ENCODE peak calls at places on chromosomes 1 and 21, in six cellular contexts. One of them, this sample, is unnamed.

GRCh38 chr1:75265792-75266191 is 131.6 kb downstream of the LHX8 start:
- DNase-seq in HCT116: peak; percentile 46
- DNase-seq in esophagus squamous epithelium: no peak
- DNase-seq in suprapubic skin: no peak
- DNase-seq in adrenal gland: no peak
- DNase-seq in spleen: no peak
- DNase-seq in this sample: no peak

GRCh38 chr1:214552174-214552608 is 789 bp upstream of the PTPN14 start:
- DNase-seq in HCT116: peak; percentile 71
- DNase-seq in esophagus squamous epithelium: no peak
- DNase-seq in suprapubic skin: peak; percentile 82
- DNase-seq in adrenal gland: peak; percentile 84
- DNase-seq in spleen: no peak
- DNase-seq in this sample: peak; percentile 27

GRCh38 chr21:27776925-27777553 is 810.2 kb upstream of the ADAMTS5 start:
- DNase-seq in HCT116: no peak
- DNase-seq in esophagus squamous epithelium: no peak
- DNase-seq in suprapubic skin: no peak
- DNase-seq in adrenal gland: no peak
- DNase-seq in spleen: no peak
- DNase-seq in this sample: no peak

GRCh38 chr1:114080511-114081144 is 73.0 kb downstream of the SYT6 start:
- DNase-seq in HCT116: no peak
- DNase-seq in esophagus squamous epithelium: no peak
- DNase-seq in suprapubic skin: no peak
- DNase-seq in adrenal gland: no peak
- DNase-seq in spleen: no peak
- DNase-seq in this sample: no peak

GRCh38 chr1:15457484-15458027 is 1.0 kb downstream of the CELA2A start:
- DNase-seq in HCT116: no peak
- DNase-seq in esophagus squamous epithelium: no peak
- DNase-seq in suprapubic skin: no peak
- DNase-seq in adrenal gland: no peak
- DNase-seq in spleen: no peak
- DNase-seq in this sample: no peak

GRCh38 chr1:219041141-219041540 is 132.5 kb upstream of the LYPLAL1 start:
- DNase-seq in HCT116: no peak
- DNase-seq in esophagus squamous epithelium: no peak
- DNase-seq in suprapubic skin: no peak
- DNase-seq in adrenal gland: no peak
- DNase-seq in spleen: no peak
- DNase-seq in this sample: no peak

GRCh38 chr21:23695449-23695848 is 1911.8 kb downstream of the MRPL39 start:
- DNase-seq in HCT116: no peak
- DNase-seq in esophagus squamous epithelium: no peak
- DNase-seq in suprapubic skin: no peak
- DNase-seq in adrenal gland: no peak
- DNase-seq in spleen: no peak
- DNase-seq in this sample: no peak

GRCh38 chr1:78081980-78082860 is 36.5 kb downstream of the GIPC2 start:
- DNase-seq in HCT116: no peak
- DNase-seq in esophagus squamous epithelium: no peak
- DNase-seq in suprapubic skin: no peak
- DNase-seq in adrenal gland: peak; percentile 66
- DNase-seq in spleen: no peak
- DNase-seq in this sample: no peak

GRCh38 chr1:43269627-43270375 is at the start of gene TMEM125:
- DNase-seq in HCT116: no peak
- DNase-seq in esophagus squamous epithelium: no peak
- DNase-seq in suprapubic skin: peak; percentile 50
- DNase-seq in adrenal gland: no peak
- DNase-seq in spleen: peak; percentile 43
- DNase-seq in this sample: no peak

GRCh38 chr1:33220701-33221384 is 35.4 kb upstream of the ZNF362 start:
- DNase-seq in HCT116: peak; percentile 28
- DNase-seq in esophagus squamous epithelium: no peak
- DNase-seq in suprapubic skin: peak; percentile 71
- DNase-seq in adrenal gland: no peak
- DNase-seq in spleen: no peak
- DNase-seq in this sample: no peak

GRCh38 chr1:43239484-43239883 is 30.3 kb upstream of the TMEM125 start:
- DNase-seq in HCT116: no peak
- DNase-seq in esophagus squamous epithelium: no peak
- DNase-seq in suprapubic skin: no peak
- DNase-seq in adrenal gland: no peak
- DNase-seq in spleen: no peak
- DNase-seq in this sample: no peak

GRCh38 chr1:102715150-102715549 is 393.2 kb downstream of the COL11A1 start:
- DNase-seq in HCT116: no peak
- DNase-seq in esophagus squamous epithelium: no peak
- DNase-seq in suprapubic skin: no peak
- DNase-seq in adrenal gland: no peak
- DNase-seq in spleen: no peak
- DNase-seq in this sample: no peak

GRCh38 chr1:36871146-36871971 is 163.0 kb downstream of the GRIK3 start:
- DNase-seq in HCT116: no peak
- DNase-seq in esophagus squamous epithelium: no peak
- DNase-seq in suprapubic skin: peak; percentile 14
- DNase-seq in adrenal gland: no peak
- DNase-seq in spleen: peak; percentile 40
- DNase-seq in this sample: no peak

GRCh38 chr1:33982419-33982818 is 118.5 kb downstream of the HMGB4 start:
- DNase-seq in HCT116: no peak
- DNase-seq in esophagus squamous epithelium: no peak
- DNase-seq in suprapubic skin: no peak
- DNase-seq in adrenal gland: no peak
- DNase-seq in spleen: peak; percentile 28
- DNase-seq in this sample: no peak

GRCh38 chr1:161168906-161169305 is 2.7 kb downstream of the PPOX start:
- DNase-seq in HCT116: no peak
- DNase-seq in esophagus squamous epithelium: no peak
- DNase-seq in suprapubic skin: no peak
- DNase-seq in adrenal gland: no peak
- DNase-seq in spleen: peak; percentile 41
- DNase-seq in this sample: no peak

GRCh38 chr1:47995306-47996050 is 1.7 kb downstream of the TRABD2B start:
- DNase-seq in HCT116: no peak
- DNase-seq in esophagus squamous epithelium: no peak
- DNase-seq in suprapubic skin: no peak
- DNase-seq in adrenal gland: no peak
- DNase-seq in spleen: no peak
- DNase-seq in this sample: no peak

GRCh38 chr1:7705048-7705907 is 65.8 kb upstream of the VAMP3 start:
- DNase-seq in HCT116: no peak
- DNase-seq in esophagus squamous epithelium: no peak
- DNase-seq in suprapubic skin: no peak
- DNase-seq in adrenal gland: no peak
- DNase-seq in spleen: peak; percentile 87
- DNase-seq in this sample: no peak

GRCh38 chr1:231694465-231695077 is 68.0 kb downstream of the DISC1 start:
- DNase-seq in HCT116: no peak
- DNase-seq in esophagus squamous epithelium: no peak
- DNase-seq in suprapubic skin: no peak
- DNase-seq in adrenal gland: no peak
- DNase-seq in spleen: no peak
- DNase-seq in this sample: no peak

GRCh38 chr1:16094453-16095158 is 21.2 kb upstream of the FAM131C start:
- DNase-seq in HCT116: no peak
- DNase-seq in esophagus squamous epithelium: no peak
- DNase-seq in suprapubic skin: no peak
- DNase-seq in adrenal gland: no peak
- DNase-seq in spleen: no peak
- DNase-seq in this sample: no peak

GRCh38 chr1:116493484-116494350 is 77.1 kb downstream of the CD58 start:
- DNase-seq in HCT116: no peak
- DNase-seq in esophagus squamous epithelium: no peak
- DNase-seq in suprapubic skin: no peak
- DNase-seq in adrenal gland: no peak
- DNase-seq in spleen: no peak
- DNase-seq in this sample: no peak

GRCh38 chr1:15945832-15946448 is 30.0 kb downstream of the ZBTB17 start:
- DNase-seq in HCT116: no peak
- DNase-seq in esophagus squamous epithelium: no peak
- DNase-seq in suprapubic skin: peak; percentile 54
- DNase-seq in adrenal gland: peak; percentile 85
- DNase-seq in spleen: peak; percentile 65
- DNase-seq in this sample: no peak

GRCh38 chr1:19468397-19468956 is 16.9 kb downstream of the CAPZB start:
- DNase-seq in HCT116: no peak
- DNase-seq in esophagus squamous epithelium: no peak
- DNase-seq in suprapubic skin: no peak
- DNase-seq in adrenal gland: peak; percentile 46
- DNase-seq in spleen: peak; percentile 93
- DNase-seq in this sample: no peak
- H3K4me1 ChIP-seq in HCT116: peaks cover 22% of the 10 kb centered on the region
- H3K4me1 ChIP-seq in esophagus squamous epithelium: peaks cover 98% of the 10 kb centered on the region
- H3K4me1 ChIP-seq in suprapubic skin: peaks cover 82% of the 10 kb centered on the region
- H3K4me1 ChIP-seq in adrenal gland: peaks cover 80% of the 10 kb centered on the region
- H3K4me1 ChIP-seq in spleen: peaks cover 50% of the 10 kb centered on the region
- H3K4me1 ChIP-seq in this sample: peaks cover 43% of the 10 kb centered on the region

GRCh38 chr1:38502772-38503171 is 356.8 kb downstream of the RRAGC start:
- DNase-seq in HCT116: no peak
- DNase-seq in esophagus squamous epithelium: no peak
- DNase-seq in suprapubic skin: no peak
- DNase-seq in adrenal gland: no peak
- DNase-seq in spleen: no peak
- DNase-seq in this sample: no peak
- TF ChIP-seq CTCF in HCT116: no peak
- TF ChIP-seq CTCF in esophagus squamous epithelium: no peak
- TF ChIP-seq CTCF in suprapubic skin: no peak
- TF ChIP-seq CTCF in adrenal gland: no peak
- TF ChIP-seq CTCF in spleen: peak; percentile 18
- TF ChIP-seq CTCF in this sample: no peak

DNA sequence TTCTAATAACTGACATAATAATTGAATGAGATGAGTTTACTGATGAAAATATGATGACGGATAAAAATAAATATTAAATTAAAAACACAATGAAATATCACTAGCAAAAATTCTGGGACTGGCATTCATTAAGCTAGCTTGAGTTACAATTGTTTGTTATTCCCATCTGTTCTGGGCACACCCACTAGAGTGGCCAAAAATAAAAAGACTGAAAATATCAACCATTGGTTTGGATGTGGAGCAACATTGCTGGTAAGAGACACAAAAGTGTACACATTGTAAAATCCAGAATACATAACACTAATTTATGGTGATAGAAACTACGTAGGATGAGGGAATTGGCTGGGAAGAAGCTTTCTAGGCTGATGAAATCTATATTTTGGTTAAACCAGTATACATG is 9.6 kb upstream of the NEK7 start:
- DNase-seq in HCT116: no peak
- DNase-seq in esophagus squamous epithelium: no peak
- DNase-seq in suprapubic skin: no peak
- DNase-seq in adrenal gland: no peak
- DNase-seq in spleen: no peak
- DNase-seq in this sample: no peak
- H3K4me1 ChIP-seq in HCT116: no peaks in the 10 kb centered on the region
- H3K4me1 ChIP-seq in esophagus squamous epithelium: no peaks in the 10 kb centered on the region
- H3K4me1 ChIP-seq in suprapubic skin: no peaks in the 10 kb centered on the region
- H3K4me1 ChIP-seq in adrenal gland: no peaks in the 10 kb centered on the region
- H3K4me1 ChIP-seq in spleen: no peaks in the 10 kb centered on the region
- H3K4me1 ChIP-seq in this sample: no peaks in the 10 kb centered on the region

DNA sequence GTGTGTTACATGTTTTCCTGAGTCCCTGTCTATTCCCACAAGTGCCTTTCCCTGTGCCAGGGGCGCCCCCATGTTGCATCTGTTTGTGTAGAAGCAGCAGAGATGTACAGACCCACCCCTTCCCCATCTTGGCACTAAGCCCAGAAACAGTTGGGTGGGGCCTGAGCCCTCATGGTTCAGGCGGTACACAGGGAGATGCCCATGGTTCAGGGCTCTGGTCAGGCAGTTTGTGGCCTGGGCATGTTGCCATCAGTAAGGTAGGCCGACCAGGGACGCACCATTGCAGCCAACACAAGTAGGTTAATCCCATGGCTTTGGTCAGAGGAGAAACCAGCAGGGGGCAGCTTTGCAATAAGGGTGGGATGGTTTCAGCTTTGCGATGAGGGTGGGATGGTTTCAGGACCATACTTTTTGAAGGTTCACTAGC is 914 bp upstream of the ADGRB2 start:
- DNase-seq in HCT116: no peak
- DNase-seq in esophagus squamous epithelium: no peak
- DNase-seq in suprapubic skin: no peak
- DNase-seq in adrenal gland: no peak
- DNase-seq in spleen: no peak
- DNase-seq in this sample: no peak
- TF ChIP-seq CTCF in HCT116: peak; percentile 45
- TF ChIP-seq CTCF in esophagus squamous epithelium: no peak
- TF ChIP-seq CTCF in suprapubic skin: no peak
- TF ChIP-seq CTCF in adrenal gland: no peak
- TF ChIP-seq CTCF in spleen: peak; percentile 17
- TF ChIP-seq CTCF in this sample: no peak

DNA sequence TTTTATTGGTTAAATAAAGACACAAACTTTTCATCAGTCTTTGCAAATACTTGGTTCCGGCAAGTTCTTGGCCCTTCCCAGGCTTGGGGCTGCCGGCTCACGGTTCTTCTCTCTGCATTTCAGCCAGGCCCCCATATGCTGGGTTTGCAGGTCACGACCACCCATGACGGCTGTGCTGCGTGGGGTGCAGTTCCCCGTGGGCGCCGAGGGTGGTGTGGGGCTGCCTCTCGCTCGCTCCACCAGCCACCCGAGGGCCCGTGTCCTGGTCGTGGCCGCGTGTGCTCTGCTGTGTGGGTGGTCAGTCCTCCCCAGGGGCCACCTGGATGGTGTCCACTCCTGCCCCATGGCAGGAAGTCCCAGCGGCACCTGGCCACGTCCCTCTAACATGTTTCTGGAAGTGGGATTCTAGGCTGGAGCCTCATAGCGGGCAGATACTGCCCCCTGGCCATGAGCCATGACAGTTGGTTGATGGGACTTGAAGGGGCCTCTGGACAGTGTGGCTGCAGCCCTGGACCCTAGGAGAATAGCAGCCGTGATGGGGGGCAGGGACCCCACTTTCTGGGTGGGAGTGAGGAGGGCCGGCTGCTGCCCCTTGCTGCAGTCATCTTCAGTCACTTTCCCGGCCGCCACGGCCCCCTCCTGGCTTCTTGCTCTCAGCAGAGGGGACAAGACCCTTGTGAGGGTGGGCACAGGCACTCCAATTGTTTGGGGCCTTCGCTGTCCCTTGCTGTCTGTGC is 46.3 kb downstream of the SKI start:
- DNase-seq in HCT116: no peak
- DNase-seq in esophagus squamous epithelium: no peak
- DNase-seq in suprapubic skin: no peak
- DNase-seq in adrenal gland: no peak
- DNase-seq in spleen: no peak
- DNase-seq in this sample: no peak
- H3K4me1 ChIP-seq in HCT116: no peaks in the 10 kb centered on the region
- H3K4me1 ChIP-seq in esophagus squamous epithelium: peaks cover 100% of the 10 kb centered on the region
- H3K4me1 ChIP-seq in suprapubic skin: peaks cover 98% of the 10 kb centered on the region
- H3K4me1 ChIP-seq in adrenal gland: peaks cover 85% of the 10 kb centered on the region
- H3K4me1 ChIP-seq in spleen: peaks cover 61% of the 10 kb centered on the region
- H3K4me1 ChIP-seq in this sample: peaks cover 100% of the 10 kb centered on the region